ENCODE peak calls at places on chromosomes 2 and 18, in six cellular contexts. N, I, Q, C, D and L are unnamed samples.

GRCh38 chr2:17672583-17673317 is 80.9 kb downstream of the SMC6 start:
- DNase-seq in I (no peak), Q (no peak), N (no peak), D (no peak), C (no peak), L (no peak)

GRCh38 chr2:40431600-40431955 is 20.3 kb downstream of the SLC8A1 start:
- DNase-seq in Q (no peak), I (no peak), D (no peak), C (no peak), N (peak), L (no peak)

GRCh38 chr2:64807417-64807816 is 153.7 kb upstream of the SERTAD2 start:
- DNase-seq in D (peak), I (no peak), Q (no peak), N (no peak), C (no peak), L (no peak)

GRCh38 chr2:161414385-161415040 is 1.6 kb upstream of the TBR1 start:
- DNase-seq in I (peak), Q (peak), N (no peak), D (no peak), C (no peak), L (no peak)

GRCh38 chr2:8629402-8629801 is 52.5 kb upstream of the ID2 start:
- DNase-seq in D (no peak), I (no peak), N (no peak), Q (no peak), C (no peak), L (no peak)

GRCh38 chr2:188132385-188132784 is 159.3 kb upstream of the GULP1 start:
- DNase-seq in N (no peak), D (no peak), C (no peak), Q (no peak), I (no peak), L (no peak)

GRCh38 chr2:64651590-64651989 is 2.1 kb downstream of the SERTAD2 start:
- DNase-seq in N (no peak), D (no peak), I (no peak), Q (no peak), C (no peak), L (no peak)

GRCh38 chr2:225010804-225011203 is 31.5 kb downstream of the DOCK10 start:
- DNase-seq in Q (no peak), D (no peak), I (no peak), N (no peak), C (no peak), L (no peak)

GRCh38 chr2:204479557-204479956 is 65.7 kb upstream of the PARD3B start:
- DNase-seq in I (no peak), Q (no peak), C (no peak), D (no peak), N (no peak), L (no peak)

GRCh38 chr2:19575618-19576017 is 217.2 kb upstream of the OSR1 start:
- DNase-seq in C (no peak), Q (no peak), D (no peak), I (no peak), N (no peak), L (no peak)

GRCh38 chr2:100613719-100614118 is 50.9 kb downstream of the PDCL3 start:
- DNase-seq in I (no peak), C (no peak), D (no peak), Q (no peak), N (no peak), L (no peak)

GRCh38 chr2:106886916-106887758 is 1.2 kb upstream of the ST6GAL2 start:
- DNase-seq in Q (no peak), C (peak), I (peak), N (no peak), D (no peak), L (peak)
- TF ChIP-seq EP300 in Q (no peak), C (no peak), I (no peak), N (no peak), D (no peak), L (no peak)

DNA sequence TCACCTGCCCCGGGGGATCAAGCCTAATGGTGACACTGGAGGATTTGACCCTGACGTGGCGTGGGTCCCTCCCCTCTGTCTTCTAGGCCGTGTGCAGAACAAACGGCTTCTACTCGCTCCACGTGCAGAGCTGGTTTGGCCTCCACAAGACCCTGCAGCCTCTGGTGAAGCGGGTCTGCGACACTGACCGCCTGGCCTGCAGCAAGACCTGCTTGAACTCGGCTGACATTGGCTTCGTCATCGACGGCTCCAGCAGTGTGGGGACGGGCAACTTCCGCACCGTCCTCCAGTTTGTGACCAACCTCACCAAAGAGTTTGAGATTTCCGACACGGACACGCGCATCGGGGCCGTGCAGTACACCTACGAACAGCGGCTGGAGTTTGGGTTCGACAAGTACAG is 111.9 kb downstream of the VIT start:
- DNase-seq in D (no peak), I (no peak), N (no peak), Q (no peak), C (no peak), L (no peak)
- TF ChIP-seq POLR2AphosphoS5 in D (no peak), I (no peak), N (no peak), Q (no peak), C (no peak), L (no peak)

DNA sequence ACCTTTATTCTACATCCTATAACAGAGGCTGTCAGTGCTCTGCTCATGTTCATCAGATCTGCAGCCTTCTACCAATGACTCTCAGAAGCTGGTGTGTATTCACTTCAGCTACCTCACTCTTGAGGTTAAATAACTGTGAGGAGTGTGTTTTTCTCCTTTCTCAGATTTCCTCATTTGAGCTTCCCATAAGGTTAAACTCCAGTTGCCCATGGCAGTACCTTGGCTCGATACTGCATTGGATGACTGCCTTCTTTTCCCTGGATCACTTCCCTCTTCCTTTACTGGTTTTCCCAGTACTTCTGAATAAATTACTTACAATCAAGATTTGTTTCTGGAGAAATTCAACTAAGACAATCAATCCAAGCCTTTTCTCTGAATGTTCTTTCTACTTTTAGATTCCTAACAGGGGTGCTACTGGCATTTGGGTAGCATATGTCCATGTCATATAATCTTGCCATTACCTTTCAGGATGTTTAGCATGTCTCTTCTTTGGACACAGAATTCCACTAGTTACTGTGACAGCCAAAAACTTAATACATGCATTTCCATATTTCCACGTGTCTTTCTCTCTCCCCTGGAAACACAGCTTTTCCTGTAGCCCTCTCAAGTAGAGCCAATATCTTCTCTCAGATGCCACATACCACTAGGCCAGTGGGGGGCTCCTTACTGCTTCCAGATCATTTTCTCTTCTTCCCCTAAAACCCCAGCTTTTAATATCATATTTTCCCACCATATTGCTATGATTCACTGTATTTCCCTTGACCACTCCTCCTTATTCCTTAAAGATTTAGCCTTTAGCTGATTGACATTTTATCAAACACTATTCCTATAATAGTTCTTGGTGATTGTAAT is 15.0 kb upstream of the SPOPL start:
- DNase-seq in I (no peak), D (no peak), Q (no peak), C (no peak), N (no peak), L (no peak)
- TF ChIP-seq CTCF in I (no peak), D (peak), Q (peak), C (peak), N (no peak), L (no peak)

GRCh38 chr2:27798948-27799645 is 27.6 kb downstream of the MRPL33 start:
- DNase-seq in I (peak), N (peak), D (no peak), C (peak), Q (peak), L (no peak)
- TF ChIP-seq EP300 in I (peak), N (no peak), D (no peak), C (no peak), Q (no peak), L (no peak)

DNA sequence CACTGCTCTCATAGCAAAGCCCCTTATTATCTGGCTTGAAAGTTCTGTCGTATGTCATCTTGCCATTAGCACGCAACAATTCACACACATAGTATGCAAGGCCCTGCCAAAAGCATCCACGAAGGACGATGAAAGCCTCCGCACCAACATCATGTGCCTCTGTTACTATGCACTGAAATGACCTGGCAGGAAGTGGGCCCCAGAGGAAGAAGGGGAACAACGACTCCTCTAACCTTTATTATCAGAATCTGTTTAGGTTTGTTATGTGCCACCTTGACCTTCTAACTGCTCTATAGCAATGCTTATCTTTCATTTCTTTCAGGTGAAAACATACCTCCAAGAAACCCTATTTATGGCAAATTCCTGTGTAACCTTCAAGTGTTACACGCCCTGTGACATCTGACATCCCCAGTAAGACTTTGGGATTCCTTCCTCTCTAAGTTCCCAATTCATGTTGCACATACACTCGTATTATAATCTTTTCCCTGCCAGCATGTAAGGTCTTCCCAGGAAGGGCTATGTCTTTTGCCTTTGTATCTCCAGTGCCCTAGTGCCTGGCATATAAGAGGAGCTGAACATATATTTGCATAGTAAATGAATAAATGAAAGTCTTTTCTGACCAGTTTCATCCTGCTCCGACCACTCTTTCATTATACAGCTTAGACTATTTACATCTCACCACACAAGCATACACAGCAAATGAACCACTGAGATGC is 7.0 kb upstream of the NDUFV2 start:
- DNase-seq in N (peak), Q (peak), D (peak), I (peak), C (no peak), L (no peak)
- TF ChIP-seq POLR2AphosphoS5 in N (peak), Q (no peak), D (peak), I (no peak), C (no peak), L (peak)